ENCODE peak calls at places on chromosome 21, in five cellular contexts. O is choroid plexus epithelial cell; A is effector memory CD4-positive, alpha-beta T cell; P is A549; Y is kidney epithelial cell. D is an unnamed sample.

GRCh38 chr21:34892196-34892595 is 156.9 kb downstream of the RUNX1 start:
- DNase-seq in O (no peak), A (no peak), P (no peak), Y (no peak), D (no peak)

GRCh38 chr21:29386803-29387202 is 88.1 kb downstream of the BACH1 start:
- DNase-seq in O (no peak), A (no peak), P (no peak), Y (no peak), D (no peak)

GRCh38 chr21:42617476-42617875 is 35.9 kb upstream of the PDE9A start:
- DNase-seq in O (no peak), A (no peak), P (no peak), Y (no peak), D (no peak)

GRCh38 chr21:42525228-42525604 is 11.6 kb downstream of the SLC37A1 start:
- DNase-seq in O (peak), A (no peak), P (no peak), Y (no peak), D (no peak)

GRCh38 chr21:19853709-19854575 is 1144.3 kb upstream of the NCAM2 start:
- DNase-seq in O (no peak), A (no peak), P (no peak), Y (no peak), D (no peak)

GRCh38 chr21:15682977-15683376 is 46.8 kb upstream of the USP25 start:
- DNase-seq in O (peak), A (no peak), P (no peak), Y (no peak), D (no peak)

GRCh38 chr21:42924433-42924751 is 1.0 kb downstream of the ERVH48-1 start:
- DNase-seq in O (no peak), A (no peak), P (no peak), Y (no peak), D (no peak)

GRCh38 chr21:30164796-30165195 is 1.8 kb downstream of the CLDN17 start:
- DNase-seq in O (no peak), A (no peak), P (no peak), Y (no peak), D (no peak)

GRCh38 chr21:39141502-39141901 is 41.7 kb downstream of the PSMG1 start:
- DNase-seq in O (peak), A (no peak), P (no peak), Y (no peak), D (no peak)

GRCh38 chr21:25464275-25464674 is 143.0 kb downstream of the MRPL39 start:
- DNase-seq in O (peak), A (no peak), P (no peak), Y (no peak), D (no peak)

GRCh38 chr21:42021751-42022430 is 11.7 kb upstream of the ZBTB21 start:
- DNase-seq in O (peak), A (no peak), P (no peak), Y (no peak), D (no peak)

GRCh38 chr21:44509539-44509938 is 30.5 kb downstream of the KRTAP10-1 start:
- DNase-seq in O (no peak), A (no peak), P (peak), Y (no peak), D (no peak)

GRCh38 chr21:17612023-17612564 is 607 bp downstream of the BTG3 start:
- DNase-seq in O (peak), A (peak), P (peak), Y (no peak), D (peak)

GRCh38 chr21:26118928-26119540 is 51.5 kb downstream of the APP start:
- DNase-seq in O (no peak), A (no peak), P (no peak), Y (no peak), D (no peak)

GRCh38 chr21:45000637-45001133 is 60.9 kb downstream of the SLX9 start:
- DNase-seq in O (no peak), A (no peak), P (no peak), Y (no peak), D (no peak)

GRCh38 chr21:38223893-38224540 is 32.8 kb upstream of the KCNJ15 start:
- DNase-seq in O (peak), A (no peak), P (peak), Y (no peak), D (no peak)

GRCh38 chr21:44300262-44300959 is 558 bp downstream of the PFKL start:
- DNase-seq in O (peak), A (peak), P (peak), Y (no peak), D (no peak)

GRCh38 chr21:35249636-35250035 is 200.5 kb upstream of the RUNX1 start:
- DNase-seq in O (no peak), A (no peak), P (no peak), Y (no peak), D (no peak)

GRCh38 chr21:28943631-28944030 is 49.0 kb downstream of the LTN1 start:
- DNase-seq in O (peak), A (no peak), P (no peak), Y (peak), D (peak)

GRCh38 chr21:39915881-39916280 is 48.6 kb downstream of the PCP4 start:
- DNase-seq in O (peak), A (no peak), P (no peak), Y (no peak), D (no peak)

GRCh38 chr21:43880111-43880985 is 15.3 kb downstream of the AGPAT3 start:
- DNase-seq in O (no peak), A (no peak), P (no peak), Y (no peak), D (no peak)

GRCh38 chr21:35508389-35508888 is 459.3 kb upstream of the RUNX1 start:
- DNase-seq in O (peak), A (no peak), P (peak), Y (no peak), D (no peak)

GRCh38 chr21:28614816-28615215 is 377.9 kb downstream of the LTN1 start:
- DNase-seq in O (no peak), A (no peak), P (no peak), Y (no peak), D (no peak)

GRCh38 chr21:17351766-17352165 is 161.1 kb upstream of the CXADR start:
- DNase-seq in O (no peak), A (no peak), P (no peak), Y (no peak), D (no peak)

GRCh38 chr21:44353200-44353970 is at the start of gene TRPM2:
- DNase-seq in O (peak), A (no peak), P (no peak), Y (no peak), D (no peak)

GRCh38 chr21:34266322-34266721 is 97.5 kb upstream of the KCNE2 start:
- DNase-seq in O (no peak), A (no peak), P (no peak), Y (no peak), D (no peak)

GRCh38 chr21:42997053-42997452 is 22.7 kb downstream of the PKNOX1 start:
- DNase-seq in O (peak), A (no peak), P (no peak), Y (no peak), D (no peak)

GRCh38 chr21:43912910-43913309 is 47.9 kb downstream of the AGPAT3 start:
- DNase-seq in O (no peak), A (no peak), P (no peak), Y (no peak), D (no peak)

GRCh38 chr21:38441153-38441552 is 57.1 kb downstream of the ERG start:
- DNase-seq in O (no peak), A (no peak), P (no peak), Y (no peak), D (no peak)

GRCh38 chr21:39593522-39593921 is 19.2 kb upstream of the B3GALT5 start:
- DNase-seq in O (no peak), A (no peak), P (no peak), Y (no peak), D (no peak)

GRCh38 chr21:38645282-38645681 is 147.0 kb upstream of the ERG start:
- DNase-seq in O (peak), A (no peak), P (no peak), Y (peak), D (no peak)

GRCh38 chr21:43810505-43811261 is 21.3 kb downstream of the RRP1 start:
- DNase-seq in O (peak), A (peak), P (peak), Y (no peak), D (no peak)

GRCh38 chr21:43611598-43612369 is 47.5 kb downstream of the HSF2BP start:
- DNase-seq in O (peak), A (no peak), P (peak), Y (no peak), D (no peak)

GRCh38 chr21:15686506-15686905 is 43.3 kb upstream of the USP25 start:
- DNase-seq in O (no peak), A (no peak), P (no peak), Y (no peak), D (no peak)

DNA sequence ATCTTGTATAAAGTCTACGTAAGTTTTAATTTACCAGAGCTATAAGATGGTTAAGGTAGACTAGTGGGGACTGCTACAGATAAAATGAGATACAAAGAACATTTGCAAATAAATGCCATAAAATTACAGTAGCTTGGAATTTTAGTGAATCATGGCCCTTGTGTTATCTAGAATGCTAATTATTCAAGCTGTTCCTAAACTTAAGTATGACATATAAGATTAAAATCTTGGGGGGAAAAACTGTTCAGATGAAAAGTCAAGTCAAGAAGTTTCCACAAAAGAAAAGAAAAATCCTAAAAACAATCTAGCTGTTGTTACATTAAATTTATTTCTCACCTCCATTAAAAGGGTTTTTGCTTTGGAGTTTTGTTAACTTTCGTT is 51.7 kb downstream of the SIM2 start:
- DNase-seq in O (no peak), A (no peak), P (no peak), Y (no peak), D (no peak)
- H3K4me3 ChIP-seq in O (no peak), A (no peak), P (no peak), Y (no peak), D (no peak)

GRCh38 chr21:32389337-32390015 is 3.3 kb downstream of the URB1 start:
- DNase-seq in O (peak), A (no peak), P (no peak), Y (no peak), D (no peak)

GRCh38 chr21:32387151-32387550 is 5.7 kb downstream of the URB1 start:
- DNase-seq in O (no peak), A (no peak), P (no peak), Y (no peak), D (no peak)

GRCh38 chr21:32391755-32392154 is 1.1 kb downstream of the URB1 start:
- DNase-seq in O (no peak), A (no peak), P (no peak), Y (no peak), D (no peak)

GRCh38 chr21:32386195-32386870 is 6.5 kb downstream of the URB1 start:
- DNase-seq in O (no peak), A (no peak), P (peak), Y (no peak), D (no peak)

GRCh38 chr21:32388306-32388705 is 4.5 kb downstream of the URB1 start:
- DNase-seq in O (no peak), A (no peak), P (no peak), Y (no peak), D (no peak)
- H3K4me3 ChIP-seq in O (no peak), A (no peak), P (no peak), Y (no peak), D (no peak)

DNA sequence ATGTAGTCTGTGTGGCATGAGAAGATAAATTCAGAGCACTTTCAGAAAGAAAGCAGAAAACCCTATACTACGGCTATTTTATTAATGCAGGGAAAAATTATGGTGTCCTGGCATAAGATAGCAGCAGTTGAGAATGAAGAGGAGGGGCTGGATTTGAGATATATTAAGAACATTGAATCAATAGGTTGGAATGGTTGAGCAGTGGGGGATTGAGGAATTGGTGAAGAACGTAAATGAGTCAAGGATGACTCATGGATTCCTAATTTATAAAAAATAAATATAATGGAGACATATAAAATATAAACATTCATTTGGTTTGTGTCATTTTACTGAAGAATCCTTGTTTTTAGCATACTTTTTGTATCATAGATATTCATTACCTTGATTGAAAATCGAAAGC is 234.3 kb upstream of the ADAMTS5 start:
- DNase-seq in O (peak), A (no peak), P (no peak), Y (no peak), D (no peak)
- H3K4me3 ChIP-seq in O (no peak), A (no peak), P (no peak), Y (no peak), D (no peak)

DNA sequence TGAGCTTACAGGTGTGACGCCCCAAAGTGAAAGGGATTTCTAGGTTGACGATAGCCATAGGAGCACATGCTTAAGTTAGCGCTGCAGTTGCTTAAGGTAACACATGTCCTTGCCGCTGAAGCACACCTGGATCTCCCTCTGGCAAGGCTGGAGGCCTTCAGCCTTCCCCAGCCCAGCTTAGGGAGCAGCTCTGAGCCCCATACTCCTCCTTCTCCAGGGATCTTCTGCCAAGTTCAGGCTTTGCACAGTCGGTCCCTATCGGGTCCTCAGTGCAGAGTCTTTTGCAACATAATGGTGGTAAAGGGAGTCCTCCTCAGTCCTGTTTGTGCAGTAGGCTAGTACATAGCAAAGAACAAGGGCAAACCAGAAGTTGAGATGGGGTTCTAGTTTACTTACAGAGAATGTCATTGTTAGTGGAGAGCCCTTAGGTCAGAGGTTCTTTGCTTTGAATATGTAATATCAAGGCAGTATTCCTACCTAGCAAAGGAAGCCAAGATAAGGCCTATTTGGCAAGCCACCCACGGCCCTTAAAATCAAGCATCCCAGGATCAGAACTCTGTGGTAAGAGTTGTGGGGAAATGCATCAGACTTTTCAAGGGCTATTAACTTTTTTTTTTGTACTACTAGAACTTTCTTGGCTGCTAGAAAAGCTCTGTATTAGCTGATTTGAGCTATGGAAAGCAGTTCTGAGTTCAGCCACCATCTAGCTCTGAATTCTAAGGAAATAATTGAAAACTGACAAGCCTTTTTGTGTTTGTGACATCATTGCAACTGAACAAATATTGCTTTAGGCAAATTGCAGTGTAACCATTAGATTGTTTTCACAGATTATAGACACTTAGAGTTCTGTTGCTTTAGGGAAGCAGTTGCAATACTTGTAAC is 1.4 kb downstream of the EVA1C start:
- DNase-seq in O (peak), A (no peak), P (no peak), Y (no peak), D (no peak)
- H3K4me3 ChIP-seq in O (peak), A (no peak), P (peak), Y (no peak), D (peak)

GRCh38 chr21:46139686-46140085 is 15.7 kb downstream of the FTCD start:
- DNase-seq in O (no peak), A (no peak), P (no peak), Y (no peak), D (no peak)

GRCh38 chr21:46135782-46136181 is 19.6 kb downstream of the FTCD start:
- DNase-seq in O (no peak), A (no peak), P (no peak), Y (no peak), D (no peak)

GRCh38 chr21:46138383-46138970 is 16.9 kb downstream of the FTCD start:
- DNase-seq in O (no peak), A (no peak), P (no peak), Y (no peak), D (no peak)

GRCh38 chr21:46136739-46137349 is 18.5 kb downstream of the FTCD start:
- DNase-seq in O (no peak), A (no peak), P (no peak), Y (no peak), D (no peak)

GRCh38 chr21:46137908-46138307 is 17.5 kb downstream of the FTCD start:
- DNase-seq in O (no peak), A (no peak), P (no peak), Y (no peak), D (no peak)
- H3K4me3 ChIP-seq in O (no peak), A (no peak), P (no peak), Y (no peak), D (no peak)

GRCh38 chr21:37055271-37055855 is 17.5 kb downstream of the PIGP start:
- DNase-seq in O (no peak), A (no peak), P (no peak), Y (no peak), D (no peak)
- H3K4me3 ChIP-seq in O (no peak), A (no peak), P (no peak), Y (no peak), D (no peak)

D was measured in epithelial cell of proximal tubule.